ENCODE peak calls at places on chromosomes 13 and 19, in five cellular contexts. C is A172, N is anterior cingulate cortex, Q is ELF-1, I is aorta. D is an unnamed sample.

GRCh38 chr13:28459911-28460310 is 35.0 kb downstream of the FLT1 start:
- DNase-seq in I (no peak), C (no peak), Q (no peak), N (no peak), D (peak)

GRCh38 chr13:34254366-34254765 is 436.4 kb downstream of the RFC3 start:
- DNase-seq in Q (no peak), I (no peak), N (no peak), C (no peak), D (no peak)

GRCh38 chr19:7732045-7732444 is at the start of gene CLEC4G:
- DNase-seq in C (no peak), I (peak), N (no peak), Q (peak), D (no peak)

GRCh38 chr13:51714663-51715168 is 89.2 kb downstream of the DHRS12 start:
- DNase-seq in C (peak), N (no peak), Q (no peak), I (no peak), D (no peak)

GRCh38 chr13:45325806-45326205 is 15.2 kb downstream of the TPT1 start:
- DNase-seq in C (peak), N (peak), Q (no peak), I (peak), D (no peak)

GRCh38 chr13:36030670-36031331 is 100.4 kb downstream of the DCLK1 start:
- DNase-seq in C (peak), Q (no peak), N (no peak), I (no peak), D (peak)

GRCh38 chr19:58021541-58022282 is 12.1 kb upstream of the ZSCAN1 start:
- DNase-seq in C (peak), I (no peak), N (peak), Q (peak), D (peak)

GRCh38 chr19:16297575-16298178 is 26.9 kb upstream of the KLF2 start:
- DNase-seq in I (no peak), N (no peak), C (no peak), Q (no peak), D (no peak)

GRCh38 chr19:55152017-55152416 is 3.0 kb upstream of the TNNT1 start:
- DNase-seq in I (no peak), Q (no peak), C (peak), N (no peak), D (no peak)

GRCh38 chr13:22311734-22312404 is 641.0 kb downstream of the FGF9 start:
- DNase-seq in C (no peak), N (no peak), Q (no peak), I (peak), D (peak)

GRCh38 chr13:81487151-81487550 is 1146.2 kb upstream of the SPRY2 start:
- DNase-seq in Q (peak), I (no peak), C (peak), N (no peak), D (peak)

GRCh38 chr19:16890461-16891184 is 1.8 kb downstream of the F2RL3 start:
- DNase-seq in C (no peak), Q (no peak), N (no peak), I (no peak), D (no peak)

GRCh38 chr13:30906411-30906990 is 430 bp downstream of the MEDAG start:
- DNase-seq in C (no peak), I (peak), Q (peak), N (no peak), D (peak)

GRCh38 chr19:7978196-7978825 is 27.1 kb downstream of the ELAVL1 start:
- DNase-seq in N (no peak), I (no peak), C (no peak), Q (no peak), D (no peak)

GRCh38 chr19:47190167-47190727 is 40.8 kb downstream of the BBC3 start:
- DNase-seq in N (peak), C (peak), I (peak), Q (peak), D (no peak)

GRCh38 chr13:112958127-112958989 is 10.7 kb upstream of the MCF2L start:
- DNase-seq in N (no peak), I (no peak), C (peak), Q (no peak), D (no peak)

GRCh38 chr19:33904681-33905080 is 108.0 kb downstream of the KCTD15 start:
- DNase-seq in C (peak), Q (peak), N (no peak), I (no peak), D (peak)

GRCh38 chr19:48966541-48967345 is 1.6 kb downstream of the FTL start:
- DNase-seq in Q (peak), N (no peak), I (no peak), C (no peak), D (peak)

GRCh38 chr13:22107549-22107948 is 436.7 kb downstream of the FGF9 start:
- DNase-seq in I (no peak), Q (no peak), N (no peak), C (no peak), D (no peak)

GRCh38 chr13:25732146-25732865 is 319.5 kb downstream of the SHISA2 start:
- DNase-seq in I (no peak), Q (no peak), C (peak), N (no peak), D (no peak)

GRCh38 chr19:35332817-35333216 is 3.8 kb downstream of the CD22 start:
- DNase-seq in Q (no peak), N (no peak), C (no peak), I (no peak), D (no peak)

GRCh38 chr19:30163663-30164062 is 208.5 kb upstream of the ZNF536 start:
- DNase-seq in I (no peak), N (no peak), C (no peak), Q (no peak), D (no peak)

D was measured in mesendoderm.